ENCODE peak calls at places on chromosomes 5 and 9, in nine cellular contexts. U is omental fat pad, S is lower leg skin, J is osteoblast, T is head of caudate nucleus, V is retina, Z is H7, E is bronchial epithelial cell, H is NCI-H2081. G is an unnamed sample.

GRCh38 chr9:116717150-116717549 is 30.0 kb downstream of the TRIM32 start:
- DNase-seq in U (no peak), S (no peak), J (no peak), T (no peak), V (no peak), Z (no peak), E (no peak), H (no peak), G (no peak)

GRCh38 chr9:38274746-38275250 is 117.7 kb upstream of the ALDH1B1 start:
- DNase-seq in U (no peak), S (no peak), J (no peak), T (no peak), V (no peak), Z (no peak), E (no peak), H (no peak), G (no peak)

GRCh38 chr5:155735388-155735787 is 591.6 kb upstream of the SGCD start:
- DNase-seq in U (no peak), S (no peak), J (no peak), T (no peak), V (no peak), Z (no peak), E (peak; percentile 8), H (peak; percentile 38), G (no peak)

GRCh38 chr5:160175438-160176218 is 53.7 kb upstream of the FABP6 start:
- DNase-seq in U (no peak), S (no peak), J (peak; percentile 82), T (peak; percentile 94), V (peak; percentile 58), Z (peak; percentile 43), E (no peak), H (no peak), G (peak; percentile 52)

GRCh38 chr5:94545870-94546625 is 72.4 kb downstream of the KIAA0825 start:
- DNase-seq in U (no peak), S (no peak), J (no peak), T (peak; percentile 14), V (no peak), Z (no peak), E (no peak), H (no peak), G (no peak)

GRCh38 chr5:91076138-91076537 is 307.0 kb downstream of the ARRDC3 start:
- DNase-seq in U (no peak), S (no peak), J (no peak), T (no peak), V (no peak), Z (no peak), E (no peak), H (no peak), G (no peak)

GRCh38 chr9:136249881-136250559 is 4.4 kb upstream of the QSOX2 start:
- DNase-seq in U (no peak), S (no peak), J (peak; percentile 88), T (no peak), V (no peak), Z (no peak), E (no peak), H (no peak), G (peak; percentile 43)

GRCh38 chr9:123418506-123418905 is 62.5 kb downstream of the CRB2 start:
- DNase-seq in U (no peak), S (no peak), J (no peak), T (no peak), V (no peak), Z (no peak), E (no peak), H (no peak), G (no peak)

G was measured in SK-N-DZ.